ENCODE peak calls at places on chromosomes 6 and 20, in seven cellular contexts. U, O, R, F, M, B and W are unnamed samples.

GRCh38 chr6:7707787-7708186 is 18.1 kb upstream of the BMP6 start:
- DNase-seq in B (no peak), O (no peak), R (no peak), F (no peak), M (no peak), U (no peak), W (no peak)

GRCh38 chr20:33005132-33005566 is 916 bp upstream of the SUN5 start:
- DNase-seq in M (peak; percentile 59), O (no peak), U (peak; percentile 77), R (no peak), F (no peak), B (peak; percentile 17), W (no peak)

GRCh38 chr6:113920663-113921267 is 50.2 kb downstream of the HDAC2 start:
- DNase-seq in R (no peak), U (no peak), B (no peak), M (no peak), O (no peak), F (no peak), W (no peak)

GRCh38 chr6:154848580-154848979 is 115.4 kb downstream of the SCAF8 start:
- DNase-seq in O (no peak), F (no peak), U (peak; percentile 88), M (no peak), R (no peak), B (no peak), W (no peak)

GRCh38 chr20:49561806-49562205 is 6.1 kb downstream of the PTGIS start:
- DNase-seq in O (no peak), B (no peak), M (no peak), R (no peak), F (no peak), U (no peak), W (no peak)

GRCh38 chr6:167682546-167683027 is 144.1 kb upstream of the AFDN start:
- DNase-seq in U (no peak), F (no peak), B (no peak), M (no peak), R (no peak), O (no peak), W (no peak)

GRCh38 chr20:16945619-16946018 is 197.5 kb downstream of the OTOR start:
- DNase-seq in M (no peak), B (no peak), F (no peak), U (no peak), O (no peak), R (no peak), W (no peak)

GRCh38 chr6:46816626-46817025 is 23.4 kb downstream of the MEP1A start:
- DNase-seq in O (no peak), R (peak; percentile 95), M (no peak), U (peak; percentile 5), F (no peak), B (no peak), W (no peak)

GRCh38 chr20:32626407-32626806 is 41.3 kb upstream of the NOL4L start:
- DNase-seq in B (no peak), F (no peak), M (no peak), O (no peak), R (no peak), U (no peak), W (no peak)

GRCh38 chr6:25351485-25351884 is 72.3 kb downstream of the CARMIL1 start:
- DNase-seq in O (no peak), M (no peak), R (no peak), U (no peak), B (no peak), F (no peak), W (no peak)

GRCh38 chr20:44017905-44018683 is 103.4 kb downstream of the TOX2 start:
- DNase-seq in O (no peak), B (no peak), F (no peak), R (peak; percentile 87), U (no peak), M (no peak), W (no peak)

GRCh38 chr6:95087394-95088097 is 489.8 kb upstream of the MANEA start:
- DNase-seq in M (no peak), O (no peak), B (no peak), F (no peak), U (peak; percentile 96), R (peak; percentile 96), W (no peak)

GRCh38 chr20:34529742-34530141 is 13.5 kb downstream of the DYNLRB1 start:
- DNase-seq in R (no peak), B (no peak), F (no peak), U (no peak), M (no peak), O (no peak), W (no peak)

GRCh38 chr6:11093065-11093590 is 506 bp upstream of the SMIM13 start:
- DNase-seq in M (peak; percentile 64), O (peak; percentile 30), B (no peak), U (peak; percentile 98), F (no peak), R (no peak), W (no peak)

GRCh38 chr20:48626226-48626937 is 201.4 kb downstream of the PREX1 start:
- DNase-seq in O (no peak), M (peak; percentile 43), B (no peak), F (no peak), U (no peak), R (no peak), W (peak; percentile 67)

GRCh38 chr6:89034586-89035251 is 45.8 kb upstream of the PNRC1 start:
- DNase-seq in O (no peak), F (no peak), M (no peak), B (no peak), U (no peak), R (peak; percentile 94), W (peak; percentile 88)

GRCh38 chr6:169326067-169326799 is 72.6 kb upstream of the THBS2 start:
- DNase-seq in B (no peak), O (no peak), R (peak; percentile 61), U (no peak), M (peak; percentile 30), F (no peak), W (no peak)

GRCh38 chr6:44634321-44634720 is 246.8 kb downstream of the CDC5L start:
- DNase-seq in O (no peak), U (no peak), B (no peak), F (no peak), R (no peak), M (no peak), W (no peak)

GRCh38 chr6:39335780-39336541 is 13.5 kb upstream of the KCNK16 start:
- DNase-seq in M (peak; percentile 15), R (no peak), O (no peak), F (no peak), B (no peak), U (peak; percentile 40), W (no peak)

GRCh38 chr20:44174996-44175766 is 11.8 kb downstream of the JPH2 start:
- DNase-seq in F (no peak), R (no peak), U (no peak), B (no peak), O (no peak), M (no peak), W (no peak)

GRCh38 chr6:111794716-111795452 is 78.4 kb downstream of the FYN start:
- DNase-seq in B (no peak), F (no peak), U (peak; percentile 37), O (no peak), R (no peak), M (no peak), W (no peak)

GRCh38 chr6:150169609-150170008 is 26.8 kb downstream of the PPP1R14C start:
- DNase-seq in R (peak; percentile 95), M (peak; percentile 73), U (no peak), B (no peak), O (no peak), F (peak; percentile 25), W (no peak)

GRCh38 chr6:8080338-8081151 is 16.4 kb upstream of the BLOC1S5 start:
- DNase-seq in B (no peak), O (no peak), U (no peak), F (no peak), R (peak; percentile 82), M (no peak), W (no peak)

GRCh38 chr20:4898282-4898681 is 103.0 kb downstream of the SLC23A2 start:
- DNase-seq in R (peak; percentile 95), F (no peak), U (no peak), B (no peak), O (no peak), M (no peak), W (no peak)

GRCh38 chr6:167118006-167118405 is 4.9 kb upstream of the CCR6 start:
- DNase-seq in U (no peak), M (no peak), F (no peak), O (no peak), B (no peak), R (no peak), W (no peak)

GRCh38 chr6:109760208-109760607 is 69.1 kb downstream of the FIG4 start:
- DNase-seq in F (no peak), O (no peak), U (no peak), B (no peak), R (peak; percentile 27), M (no peak), W (no peak)